ENCODE peak calls at places on chromosomes 11 and 22, in ten cellular contexts. H is epithelial cell of prostate; E is GM10248; R is non-pigmented ciliary epithelial cell; G is MM.1S; S is brain pericyte; B is GM12891; N is AG09319; A is sigmoid colon; U is naive thymus-derived CD4-positive, alpha-beta T cell. W is an unnamed sample.

GRCh38 chr11:78231962-78232459 is 43.3 kb downstream of the USP35 start:
- DNase-seq in N (peak), S (no peak), R (no peak), A (no peak), U (no peak), G (peak), B (no peak), E (no peak), H (no peak), W (peak)

GRCh38 chr11:37411289-37411688 is 813.3 kb upstream of the RAG2 start:
- DNase-seq in R (no peak), B (no peak), H (no peak), G (no peak), E (no peak), U (no peak), A (no peak), S (no peak), N (no peak), W (peak)

GRCh38 chr11:100681064-100681502 is 6.0 kb upstream of the ARHGAP42 start:
- DNase-seq in G (peak), R (no peak), U (no peak), N (no peak), E (peak), H (peak), A (peak), B (peak), S (no peak), W (peak)

GRCh38 chr11:106288057-106288456 is 210.6 kb downstream of the AASDHPPT start:
- DNase-seq in B (no peak), E (no peak), S (no peak), U (no peak), H (no peak), G (no peak), R (no peak), N (no peak), A (no peak), W (no peak)

GRCh38 chr11:91795139-91795887 is 429.3 kb upstream of the FAT3 start:
- DNase-seq in E (no peak), A (no peak), G (no peak), B (no peak), N (no peak), R (no peak), U (no peak), H (no peak), S (no peak), W (no peak)

GRCh38 chr11:117933930-117934329 is 4.7 kb upstream of the TMPRSS13 start:
- DNase-seq in A (no peak), U (no peak), N (no peak), R (no peak), G (no peak), E (no peak), B (no peak), H (no peak), S (no peak), W (no peak)

GRCh38 chr22:17672417-17672991 is 33.9 kb downstream of the BCL2L13 start:
- DNase-seq in S (no peak), G (no peak), H (no peak), A (no peak), U (no peak), R (peak), N (peak), E (no peak), B (no peak), W (no peak)

GRCh38 chr22:33918676-33919590 is 1.3 kb downstream of the LARGE1 start:
- DNase-seq in A (no peak), N (no peak), U (no peak), E (no peak), B (no peak), R (no peak), H (no peak), G (no peak), S (no peak), W (no peak)

GRCh38 chr22:50613291-50613981 is 12.8 kb downstream of the MAPK8IP2 start:
- DNase-seq in G (no peak), S (no peak), A (no peak), R (no peak), N (no peak), H (no peak), B (no peak), U (no peak), E (no peak), W (no peak)

GRCh38 chr11:859394-860131 is 16.9 kb downstream of the TSPAN4 start:
- DNase-seq in B (no peak), G (no peak), E (no peak), A (peak), H (peak), S (peak), R (peak), U (no peak), N (peak), W (no peak)

GRCh38 chr11:27215471-27216267 is 147.3 kb downstream of the CCDC34 start:
- DNase-seq in E (no peak), U (no peak), H (no peak), G (no peak), R (no peak), S (no peak), A (no peak), B (no peak), N (no peak), W (no peak)

GRCh38 chr11:133605493-133605892 is 73.2 kb upstream of the OPCML start:
- DNase-seq in E (no peak), N (no peak), R (no peak), S (no peak), G (no peak), B (no peak), A (no peak), U (no peak), H (no peak), W (no peak)

GRCh38 chr11:63023415-63023814 is 7.8 kb upstream of the SLC22A8 start:
- DNase-seq in H (no peak), U (no peak), N (no peak), B (no peak), R (no peak), A (no peak), G (no peak), S (no peak), E (no peak), W (no peak)

GRCh38 chr11:40130427-40130826 is 1329.0 kb downstream of the LRRC4C start:
- DNase-seq in R (no peak), N (no peak), A (no peak), U (no peak), E (no peak), H (no peak), S (no peak), B (no peak), G (no peak), W (no peak)

GRCh38 chr22:35905894-35906293 is 122.7 kb downstream of the RBFOX2 start:
- DNase-seq in S (no peak), A (no peak), N (no peak), G (no peak), B (no peak), H (no peak), E (no peak), U (no peak), R (no peak), W (no peak)

GRCh38 chr11:69447786-69448185 is 33.7 kb upstream of the LINC01488 start:
- DNase-seq in N (no peak), B (no peak), H (no peak), R (no peak), A (no peak), E (no peak), G (no peak), S (no peak), U (no peak), W (no peak)

GRCh38 chr22:48954781-48955311 is 872.8 kb downstream of the BRD1 start:
- DNase-seq in E (no peak), A (no peak), B (no peak), G (no peak), U (no peak), N (no peak), S (no peak), H (no peak), R (no peak), W (no peak)

GRCh38 chr22:41075946-41076345 is 16.4 kb upstream of the EP300 start:
- DNase-seq in R (no peak), E (no peak), U (no peak), N (no peak), G (no peak), H (no peak), A (no peak), B (no peak), S (no peak), W (no peak)

GRCh38 chr22:35192121-35192918 is 65.0 kb upstream of the HMGXB4 start:
- DNase-seq in A (no peak), U (no peak), B (no peak), E (no peak), N (no peak), S (no peak), G (no peak), R (no peak), H (peak), W (peak)

GRCh38 chr11:9219115-9219514 is 46.0 kb downstream of the DENND5A start:
- DNase-seq in R (no peak), S (no peak), N (peak), A (no peak), E (no peak), G (no peak), U (no peak), B (no peak), H (no peak), W (no peak)

GRCh38 chr11:66859686-66860448 is 3.0 kb downstream of the LRFN4 start:
- DNase-seq in A (peak), U (no peak), N (no peak), H (no peak), S (no peak), E (no peak), R (no peak), B (no peak), G (no peak), W (no peak)

GRCh38 chr11:132866783-132867545 is 665.3 kb downstream of the OPCML start:
- DNase-seq in E (no peak), B (no peak), R (no peak), S (no peak), U (no peak), H (peak), N (no peak), A (no peak), G (no peak), W (no peak)

GRCh38 chr11:70029831-70030811 is 48.0 kb upstream of the ANO1 start:
- DNase-seq in A (no peak), S (no peak), B (no peak), H (no peak), G (no peak), U (no peak), E (no peak), N (no peak), R (no peak), W (no peak)

GRCh38 chr11:1877211-1878133 is 14.2 kb downstream of the PRR33 start:
- DNase-seq in U (peak), S (peak), H (no peak), G (no peak), R (no peak), A (peak), E (no peak), N (no peak), B (no peak), W (peak)

GRCh38 chr11:65041206-65042035 is at the start of gene SAC3D1:
- DNase-seq in S (no peak), R (no peak), A (no peak), U (no peak), E (peak), B (peak), H (no peak), N (no peak), G (peak), W (no peak)

GRCh38 chr22:48955351-48956311 is 872.0 kb downstream of the BRD1 start:
- DNase-seq in S (no peak), B (no peak), G (no peak), N (no peak), E (no peak), A (no peak), U (no peak), R (no peak), H (no peak), W (no peak)

GRCh38 chr11:205221-206001 is 1.8 kb downstream of the BET1L start:
- DNase-seq in G (no peak), B (no peak), N (no peak), S (no peak), H (no peak), R (no peak), U (no peak), E (no peak), A (peak), W (no peak)

GRCh38 chr11:10892250-10892649 is 34.4 kb upstream of the ZBED5 start:
- DNase-seq in B (no peak), A (no peak), H (no peak), G (no peak), N (no peak), R (no peak), E (no peak), S (no peak), U (no peak), W (no peak)

GRCh38 chr22:44645083-44645482 is 56.9 kb upstream of the PRR5 start:
- DNase-seq in G (no peak), N (no peak), R (no peak), H (no peak), B (no peak), U (no peak), E (no peak), A (no peak), S (no peak), W (no peak)

GRCh38 chr11:118771481-118772278 is 19.3 kb downstream of the DDX6 start:
- DNase-seq in U (no peak), N (no peak), H (no peak), B (no peak), E (no peak), G (no peak), R (no peak), A (no peak), S (no peak), W (no peak)

GRCh38 chr11:23509023-23509422 is 648.7 kb upstream of the CCDC179 start:
- DNase-seq in N (no peak), B (no peak), U (no peak), G (no peak), R (peak), E (no peak), H (peak), A (no peak), S (no peak), W (peak)

GRCh38 chr11:114559425-114560310 is at the start of gene NXPE1:
- DNase-seq in U (no peak), E (no peak), S (no peak), B (no peak), N (no peak), H (no peak), R (no peak), A (no peak), G (no peak), W (no peak)

GRCh38 chr11:132848336-132848735 is 684.0 kb downstream of the OPCML start:
- DNase-seq in A (no peak), U (no peak), R (no peak), H (no peak), B (no peak), S (no peak), E (no peak), G (no peak), N (no peak), W (peak)

GRCh38 chr22:46574438-46574992 is 37.1 kb upstream of the CELSR1 start:
- DNase-seq in E (no peak), R (no peak), B (no peak), U (no peak), H (no peak), G (no peak), A (peak), S (no peak), N (no peak), W (no peak)

GRCh38 chr11:111633756-111634362 is 31.6 kb downstream of the SIK2 start:
- DNase-seq in B (no peak), R (no peak), A (no peak), G (peak), N (no peak), H (no peak), E (no peak), S (no peak), U (no peak), W (no peak)